ENCODE peak calls at places on chromosomes 13 and 19, in four cellular contexts. U is endothelial cell, S is cardiac fibroblast, K is BJ. D is an unnamed sample.

GRCh38 chr19:15227261-15227660 is 5.0 kb downstream of the EPHX3 start:
- DNase-seq in U (no peak), S (no peak), K (no peak), D (no peak)

GRCh38 chr13:31588923-31589322 is 150.4 kb upstream of the RXFP2 start:
- DNase-seq in U (no peak), S (no peak), K (no peak), D (no peak)

GRCh38 chr19:4049432-4049831 is 17.3 kb downstream of the ZBTB7A start:
- DNase-seq in U (no peak), S (no peak), K (no peak), D (no peak)

GRCh38 chr13:52084971-52085370 is 43.9 kb downstream of the NEK5 start:
- DNase-seq in U (no peak), S (no peak), K (no peak), D (no peak)

GRCh38 chr13:36973621-36974268 is 25.4 kb downstream of the ALG5 start:
- DNase-seq in U (no peak), S (no peak), K (no peak), D (no peak)

GRCh38 chr19:49924004-49924880 is 4.8 kb upstream of the ATF5 start:
- DNase-seq in U (no peak), S (no peak), K (no peak), D (no peak)

GRCh38 chr13:44193731-44194130 is 179.9 kb upstream of the SERP2 start:
- DNase-seq in U (no peak), S (no peak), K (no peak), D (no peak)

GRCh38 chr13:82963466-82963865 is 918.8 kb downstream of the SLITRK1 start:
- DNase-seq in U (no peak), S (peak), K (no peak), D (no peak)

GRCh38 chr19:19487077-19488040 is 28.0 kb downstream of the TSSK6 start:
- DNase-seq in U (no peak), S (no peak), K (no peak), D (no peak)

GRCh38 chr19:3359850-3360493 is 6.4 kb upstream of the NFIC start:
- DNase-seq in U (no peak), S (no peak), K (no peak), D (no peak)

GRCh38 chr13:78192721-78193120 is 274.1 kb upstream of the EDNRB start:
- DNase-seq in U (no peak), S (peak), K (peak), D (no peak)

GRCh38 chr13:46685006-46685730 is 111.8 kb downstream of the ESD start:
- DNase-seq in U (no peak), S (no peak), K (no peak), D (no peak)

GRCh38 chr13:25886438-25887214 is 165.2 kb downstream of the SHISA2 start:
- DNase-seq in U (no peak), S (peak), K (no peak), D (no peak)

GRCh38 chr19:7575426-7576040 is 20.1 kb upstream of the CAMSAP3 start:
- DNase-seq in U (no peak), S (peak), K (no peak), D (no peak)

DNA sequence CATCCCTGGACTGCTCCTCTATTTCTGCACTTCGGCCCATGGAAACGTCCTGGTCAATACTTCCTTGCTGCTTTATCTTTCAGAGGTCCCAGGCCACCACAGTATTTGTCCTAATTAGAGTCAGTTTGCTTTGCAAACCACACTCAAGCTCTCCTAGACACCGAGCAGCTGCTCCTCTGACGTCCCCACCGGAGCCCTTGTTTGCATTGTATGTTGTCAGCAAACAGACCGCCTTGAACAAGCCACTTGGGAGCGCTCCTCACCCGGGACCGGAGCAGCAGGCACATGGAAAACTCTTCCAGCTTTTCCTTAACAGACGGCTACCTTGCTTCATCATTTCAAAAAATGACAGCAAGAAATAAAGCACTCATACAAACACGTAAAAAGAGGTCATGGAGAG is 51.5 kb upstream of the GTF3A start:
- DNase-seq in U (no peak), S (no peak), K (no peak), D (peak)
- TF ChIP-seq CTCF in U (no peak), S (no peak), K (no peak), D (peak)

GRCh38 chr19:45733160-45733810 is at the start of gene MEIOSIN:
- DNase-seq in U (no peak), S (no peak), K (no peak), D (no peak)

GRCh38 chr19:45729774-45730388 is 815 bp downstream of the FBXO46 start:
- DNase-seq in U (no peak), S (peak), K (no peak), D (no peak)

DNA sequence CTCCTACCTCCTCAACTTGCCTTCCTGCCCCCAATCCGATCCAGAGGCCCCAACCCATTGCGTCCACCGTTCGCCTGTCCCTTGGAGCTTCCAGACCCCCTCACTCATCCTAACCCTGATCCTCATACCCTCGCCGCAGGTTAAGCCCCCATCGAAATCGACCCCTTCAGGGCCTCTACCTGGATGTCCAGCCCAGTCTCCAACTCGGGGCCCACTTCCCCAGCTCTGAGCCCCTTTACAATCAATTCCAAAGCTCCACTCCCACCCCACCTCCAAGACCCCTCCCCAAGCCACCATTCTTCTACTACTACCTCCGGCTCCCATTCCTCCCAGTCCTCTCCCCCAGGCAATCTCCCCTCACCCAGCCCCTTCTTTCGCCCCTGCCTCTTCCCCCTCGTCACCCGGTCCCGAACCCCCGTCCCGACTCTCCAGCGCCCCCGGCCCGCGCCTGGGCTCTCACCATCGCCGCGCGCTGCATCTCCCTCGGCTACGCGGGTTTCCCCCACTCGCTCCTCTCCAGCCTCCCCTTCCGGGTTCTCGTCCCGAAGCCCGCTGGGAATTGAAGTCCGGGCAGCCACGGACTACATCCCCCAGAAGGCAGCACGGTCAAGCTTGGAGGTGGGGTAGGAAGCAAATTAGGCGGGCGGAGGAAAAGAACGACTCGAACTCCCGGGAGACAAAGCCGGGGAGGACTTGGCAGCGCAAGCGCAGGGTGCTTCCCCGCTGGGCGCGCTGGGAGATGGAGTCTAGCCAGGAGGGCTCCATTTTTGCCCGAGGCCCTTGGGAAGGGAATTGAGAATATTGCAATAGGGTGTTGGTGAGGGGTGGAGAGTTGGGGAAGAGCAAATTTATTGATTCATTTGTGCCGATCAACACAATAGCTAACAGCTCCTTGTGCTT is at the start of gene FBXO46:
- DNase-seq in U (peak), S (peak), K (peak), D (peak)
- TF ChIP-seq CTCF in U (no peak), S (no peak), K (peak), D (peak)

GRCh38 chr13:96141032-96141431 is 51.1 kb downstream of the HS6ST3 start:
- DNase-seq in U (no peak), S (peak), K (no peak), D (no peak)
- TF ChIP-seq CTCF in U (no peak), S (peak), K (no peak), D (peak)

GRCh38 chr19:47608074-47608907 is 643 bp upstream of the BICRA start:
- DNase-seq in U (peak), S (peak), K (peak), D (peak)
- TF ChIP-seq CTCF in U (no peak), S (peak), K (peak), D (peak)

DNA sequence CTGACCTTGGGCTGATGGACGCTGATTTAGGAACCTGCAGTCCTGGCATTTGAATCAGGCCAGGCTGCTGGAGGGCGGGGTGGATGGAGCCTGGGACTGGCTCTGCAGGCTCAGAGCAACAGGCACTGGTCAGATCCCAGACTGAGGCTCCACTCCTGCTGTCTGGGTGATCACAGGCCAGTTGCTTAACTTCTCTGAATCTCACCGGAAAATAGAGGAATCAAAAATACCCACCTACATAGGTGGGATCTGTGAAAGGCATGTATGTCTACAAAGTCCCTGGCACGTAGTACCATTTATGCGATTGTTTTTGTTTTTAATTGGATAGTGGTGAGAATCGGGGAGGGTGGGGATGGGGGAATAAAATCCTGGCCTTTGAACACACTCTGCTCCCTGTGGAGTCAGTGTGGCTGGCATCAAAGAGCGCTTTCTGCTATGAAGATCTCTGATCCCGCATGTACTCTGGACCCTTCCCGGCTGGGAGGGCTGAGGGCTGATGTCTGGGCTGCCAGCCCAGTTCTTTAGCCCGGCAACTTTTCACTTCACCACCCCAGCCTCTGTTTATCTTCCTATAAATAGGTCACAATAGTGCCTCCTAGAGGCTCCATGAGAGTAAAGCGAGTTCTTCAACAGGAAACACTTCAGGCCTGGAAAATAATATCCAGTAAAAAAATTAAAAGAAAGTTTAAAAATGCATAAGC is 292.3 kb downstream of the ZNF536 start:
- DNase-seq in U (no peak), S (peak), K (no peak), D (no peak)
- TF ChIP-seq CTCF in U (peak), S (no peak), K (peak), D (peak)

GRCh38 chr19:42099336-42099925 is 23.5 kb downstream of the ZNF574 start:
- DNase-seq in U (no peak), S (no peak), K (no peak), D (no peak)

GRCh38 chr19:42095814-42096230 is 19.9 kb downstream of the ZNF574 start:
- DNase-seq in U (peak), S (no peak), K (no peak), D (peak)

GRCh38 chr19:42097461-42097860 is 21.5 kb downstream of the ZNF574 start:
- DNase-seq in U (no peak), S (no peak), K (no peak), D (no peak)

GRCh38 chr19:42096255-42096837 is 20.4 kb downstream of the ZNF574 start:
- DNase-seq in U (no peak), S (no peak), K (no peak), D (no peak)

DNA sequence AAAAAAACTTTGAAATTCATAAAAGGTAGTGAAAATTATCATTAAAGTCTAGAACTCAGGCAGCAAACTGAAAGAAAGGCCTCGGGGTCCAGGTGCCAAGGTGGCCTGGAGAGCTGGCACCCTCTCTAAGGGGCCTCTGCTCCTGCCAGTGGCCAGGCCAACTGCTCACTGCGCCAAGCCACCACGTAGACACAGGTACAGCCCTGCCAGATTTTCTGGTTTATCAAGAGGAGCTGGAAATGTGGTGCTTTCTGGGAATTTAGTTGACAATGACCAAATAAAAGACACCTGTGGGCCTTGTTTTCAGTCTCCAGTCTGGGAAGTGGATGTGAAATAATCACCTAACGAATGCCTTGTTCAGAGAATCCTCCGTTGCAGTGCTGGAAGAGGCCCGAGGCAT is 22.8 kb downstream of the ZNF574 start:
- DNase-seq in U (no peak), S (no peak), K (no peak), D (no peak)
- TF ChIP-seq CTCF in U (no peak), S (no peak), K (no peak), D (no peak)

GRCh38 chr19:6272411-6272791 is 7.4 kb downstream of the MLLT1 start:
- DNase-seq in U (no peak), S (no peak), K (no peak), D (no peak)

GRCh38 chr19:6271721-6272410 is 7.9 kb downstream of the MLLT1 start:
- DNase-seq in U (no peak), S (peak), K (no peak), D (no peak)

GRCh38 chr19:6270822-6271221 is 9.0 kb downstream of the MLLT1 start:
- DNase-seq in U (no peak), S (no peak), K (no peak), D (no peak)

GRCh38 chr19:6270076-6270745 is 9.6 kb downstream of the MLLT1 start:
- DNase-seq in U (no peak), S (no peak), K (no peak), D (no peak)

GRCh38 chr19:6271251-6271650 is 8.5 kb downstream of the MLLT1 start:
- DNase-seq in U (no peak), S (peak), K (no peak), D (no peak)
- TF ChIP-seq CTCF in U (no peak), S (peak), K (peak), D (peak)